ENCODE peak calls at places on chromosome 4, in four cellular contexts. O is K562, T is HepG2, Q is GM12878. G is an unnamed sample.

GRCh38 chr4:108337923-108338322 is 169.2 kb upstream of the LEF1 start:
- DNase-seq in Q (no peak), T (peak), O (no peak), G (no peak)

GRCh38 chr4:55029838-55030503 is 95.4 kb downstream of the KDR start:
- DNase-seq in O (no peak), Q (no peak), T (no peak), G (no peak)

GRCh38 chr4:172412851-172413250 is 599.6 kb downstream of the GALNTL6 start:
- DNase-seq in T (no peak), O (no peak), Q (no peak), G (no peak)

GRCh38 chr4:19945979-19946380 is 305.7 kb upstream of the SLIT2 start:
- DNase-seq in O (no peak), T (no peak), Q (no peak), G (no peak)

GRCh38 chr4:8176547-8177399 is 18.2 kb upstream of the ABLIM2 start:
- DNase-seq in O (peak), T (peak), Q (no peak), G (peak)

GRCh38 chr4:73525611-73526010 is 44.1 kb downstream of the AFM start:
- DNase-seq in O (no peak), T (no peak), Q (no peak), G (no peak)

GRCh38 chr4:152690706-152691651 is 11.2 kb upstream of the TMEM154 start:
- DNase-seq in T (no peak), O (no peak), Q (no peak), G (no peak)

GRCh38 chr4:122826596-122827257 is at the start of gene FGF2:
- DNase-seq in O (peak), Q (no peak), T (no peak), G (peak)

GRCh38 chr4:77465271-77465670 is 140.3 kb upstream of the CXCL13 start:
- DNase-seq in T (no peak), Q (no peak), O (no peak), G (no peak)

GRCh38 chr4:73194064-73194463 is 64.5 kb downstream of the ANKRD17 start:
- DNase-seq in T (no peak), Q (no peak), O (no peak), G (no peak)

GRCh38 chr4:105683038-105683437 is 25.5 kb downstream of the INTS12 start:
- DNase-seq in T (no peak), Q (no peak), O (no peak), G (no peak)

GRCh38 chr4:20393486-20394100 is 141.9 kb downstream of the SLIT2 start:
- DNase-seq in Q (no peak), O (no peak), T (no peak), G (no peak)

GRCh38 chr4:80732010-80732409 is 298.5 kb upstream of the BMP3 start:
- DNase-seq in T (no peak), Q (no peak), O (no peak), G (no peak)

GRCh38 chr4:74671074-74671698 is 123.1 kb downstream of the BTC start:
- DNase-seq in Q (no peak), T (peak), O (peak), G (peak)

GRCh38 chr4:141913928-141914327 is 277.5 kb downstream of the IL15 start:
- DNase-seq in O (no peak), Q (no peak), T (no peak), G (no peak)

DNA sequence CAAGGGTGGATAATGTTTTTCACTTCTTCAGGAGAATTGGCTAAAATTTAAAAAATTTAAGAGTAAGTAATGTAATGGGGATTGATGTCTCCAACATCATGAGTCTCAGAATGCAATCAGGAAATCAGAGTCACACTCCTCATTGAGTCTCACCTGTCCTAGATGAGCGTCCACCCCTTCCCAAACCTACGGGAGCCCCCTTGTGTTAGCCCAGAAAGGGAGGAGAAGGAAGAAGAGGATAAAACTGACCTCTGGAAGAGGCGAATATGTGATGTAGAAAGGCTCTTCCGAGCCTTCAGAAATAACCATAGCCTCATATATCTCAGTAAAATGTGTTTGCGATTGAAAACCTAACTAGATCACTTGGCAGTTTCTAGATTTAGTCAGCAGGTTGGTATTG is 157.1 kb downstream of the DCLK2 start:
- DNase-seq in Q (no peak), O (no peak), T (no peak), G (no peak)
- H3K9ac ChIP-seq in Q (no peak), O (no peak), T (no peak), G (no peak)

GRCh38 chr4:1883583-1883982 is 12.4 kb downstream of the NSD2 start:
- DNase-seq in O (peak), T (no peak), Q (no peak), G (no peak)
- TF ChIP-seq KDM1A in O (no peak), T (no peak), Q (no peak), G (no peak)

DNA sequence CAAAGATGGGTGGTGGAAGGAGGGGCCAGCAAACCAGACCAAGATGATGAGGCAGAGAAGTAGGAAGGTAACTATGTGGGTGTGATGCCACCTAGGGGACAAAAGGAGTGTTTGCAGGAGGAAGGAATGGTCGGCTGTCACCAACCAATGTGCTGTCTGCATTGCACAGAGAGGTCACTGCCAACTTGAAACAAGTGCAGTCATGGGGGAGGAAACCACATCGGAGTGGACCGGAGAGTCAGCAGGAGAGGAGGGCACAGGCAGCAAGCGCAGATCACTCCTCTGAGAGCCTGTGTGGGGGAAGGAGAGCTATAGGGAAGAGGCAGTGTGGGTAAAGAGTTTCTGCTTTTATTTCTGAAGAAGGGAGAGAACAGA is 38.5 kb upstream of the FGFBP2 start:
- DNase-seq in Q (peak), T (peak), O (peak), G (peak)
- H3K9ac ChIP-seq in Q (no peak), T (no peak), O (no peak), G (no peak)

DNA sequence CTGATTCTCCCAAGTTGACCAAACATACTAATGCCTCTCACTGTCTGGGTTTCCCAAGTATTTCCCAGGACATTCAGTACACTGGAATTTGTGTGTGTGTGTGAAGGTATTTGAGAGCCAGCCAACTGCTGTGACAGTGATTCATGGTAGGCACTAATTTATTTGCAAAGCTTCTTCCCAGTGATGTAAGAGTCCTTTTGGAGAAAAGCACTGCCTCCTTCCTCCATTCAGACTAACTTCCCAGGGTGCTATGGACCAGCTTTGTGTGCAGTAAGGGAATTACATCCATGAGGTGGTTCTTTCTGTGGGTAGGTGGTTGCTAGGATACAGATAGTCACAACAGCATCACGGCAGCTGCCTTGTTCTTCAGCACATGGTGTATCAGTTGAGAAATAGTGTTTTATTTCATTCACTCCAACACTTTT is 8.7 kb downstream of the EGF start:
- DNase-seq in Q (no peak), T (no peak), O (no peak), G (no peak)
- TF ChIP-seq KDM1A in Q (no peak), T (no peak), O (no peak), G (no peak)

GRCh38 chr4:144645621-144646522 is at the start of gene HHIP:
- DNase-seq in O (no peak), Q (no peak), T (peak), G (no peak)
- H3K9ac ChIP-seq in O (no peak), Q (no peak), T (no peak), G (no peak)

GRCh38 chr4:4866124-4866832 is 6.8 kb downstream of the MSX1 start:
- DNase-seq in T (no peak), O (no peak), Q (no peak), G (peak)

GRCh38 chr4:4864443-4864939 is 5.0 kb downstream of the MSX1 start:
- DNase-seq in T (no peak), O (no peak), Q (no peak), G (no peak)

GRCh38 chr4:4865705-4866123 is 6.2 kb downstream of the MSX1 start:
- DNase-seq in O (no peak), Q (no peak), T (no peak), G (no peak)

GRCh38 chr4:4866833-4867744 is 7.6 kb downstream of the MSX1 start:
- DNase-seq in T (no peak), Q (no peak), O (no peak), G (peak)

DNA sequence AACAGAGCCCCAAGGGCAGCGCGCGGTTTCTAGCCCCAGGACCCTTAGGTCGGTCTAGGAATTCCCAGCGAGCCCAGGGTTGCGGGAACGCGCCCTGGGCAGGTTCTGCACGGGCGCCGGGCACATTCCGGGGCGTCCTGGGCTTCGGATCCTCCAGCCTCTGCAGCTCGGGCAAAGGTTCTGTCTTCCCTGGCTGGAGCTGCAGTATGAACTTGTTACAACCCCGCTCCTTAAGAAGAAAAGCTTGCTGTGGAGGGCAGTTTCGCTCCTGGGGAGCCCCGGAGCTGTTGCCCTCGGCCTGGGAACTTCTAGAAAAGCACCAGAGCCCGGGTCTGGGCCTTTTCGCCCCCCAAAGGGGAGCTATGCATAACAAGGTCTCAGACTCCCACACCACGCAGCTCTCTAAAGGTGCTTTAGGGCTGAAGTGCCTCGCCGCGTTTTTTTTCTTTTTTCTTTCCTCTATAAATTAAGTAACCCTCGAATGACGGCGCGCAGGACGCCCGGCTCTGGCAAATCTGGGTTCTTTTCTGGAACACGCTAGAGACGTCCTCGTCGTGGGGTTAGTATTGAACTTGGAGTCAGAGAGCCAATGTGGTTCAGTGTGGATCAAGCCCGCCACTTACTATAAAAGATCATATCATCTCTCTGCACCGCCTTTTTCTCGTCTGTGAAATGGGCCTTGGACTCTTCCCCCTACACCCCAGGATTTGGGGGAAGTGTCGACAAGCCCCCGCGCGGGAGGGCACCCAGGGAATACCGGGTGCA is 5.7 kb downstream of the MSX1 start:
- DNase-seq in T (no peak), O (no peak), Q (no peak), G (peak)
- TF ChIP-seq KDM1A in T (no peak), O (no peak), Q (no peak), G (no peak)

G was measured in H1.